ENCODE peak calls at places on chromosomes 16 and 17, in eight cellular contexts. One of them, this sample, is unnamed.
A peak's percentile ranks its signal among the peaks of the same experiment; 100 is the strongest.

GRCh38 chr16:86732621-86733297 is 154.4 kb downstream of the FOXL1 start:
- DNase-seq in fibroblast of villous mesenchyme: peak; percentile 4
- DNase-seq in neuronal stem cell: peak; percentile 46
- DNase-seq in tibial nerve: no peak
- DNase-seq in neural progenitor cell: peak; percentile 81
- DNase-seq in stomach: no peak
- DNase-seq in body of pancreas: no peak
- DNase-seq in pancreas: no peak
- DNase-seq in this sample: no peak

GRCh38 chr16:57178793-57179212 is 7.0 kb downstream of the PSME3IP1 start:
- DNase-seq in fibroblast of villous mesenchyme: peak; percentile 29
- DNase-seq in neuronal stem cell: no peak
- DNase-seq in tibial nerve: no peak
- DNase-seq in neural progenitor cell: peak; percentile 54
- DNase-seq in stomach: no peak
- DNase-seq in body of pancreas: no peak
- DNase-seq in pancreas: no peak
- DNase-seq in this sample: no peak

GRCh38 chr17:44247346-44248219 is 20.4 kb downstream of the SLC4A1 start:
- DNase-seq in fibroblast of villous mesenchyme: peak; percentile 17
- DNase-seq in neuronal stem cell: no peak
- DNase-seq in tibial nerve: no peak
- DNase-seq in neural progenitor cell: no peak
- DNase-seq in stomach: peak; percentile 34
- DNase-seq in body of pancreas: no peak
- DNase-seq in pancreas: no peak
- DNase-seq in this sample: no peak

GRCh38 chr16:19748389-19749110 is 30.5 kb downstream of the IQCK start:
- DNase-seq in fibroblast of villous mesenchyme: peak; percentile 51
- DNase-seq in neuronal stem cell: no peak
- DNase-seq in tibial nerve: no peak
- DNase-seq in neural progenitor cell: no peak
- DNase-seq in stomach: no peak
- DNase-seq in body of pancreas: no peak
- DNase-seq in pancreas: no peak
- DNase-seq in this sample: no peak

GRCh38 chr16:88639231-88640038 is 1.1 kb downstream of the IL17C start:
- DNase-seq in fibroblast of villous mesenchyme: no peak
- DNase-seq in neuronal stem cell: no peak
- DNase-seq in tibial nerve: no peak
- DNase-seq in neural progenitor cell: peak; percentile 59
- DNase-seq in stomach: peak; percentile 76
- DNase-seq in body of pancreas: peak; percentile 70
- DNase-seq in pancreas: no peak
- DNase-seq in this sample: peak; percentile 71

GRCh38 chr17:33086878-33087277 is 95.2 kb downstream of the SPACA3 start:
- DNase-seq in fibroblast of villous mesenchyme: no peak
- DNase-seq in neuronal stem cell: no peak
- DNase-seq in tibial nerve: no peak
- DNase-seq in neural progenitor cell: no peak
- DNase-seq in stomach: no peak
- DNase-seq in body of pancreas: no peak
- DNase-seq in pancreas: no peak
- DNase-seq in this sample: no peak

GRCh38 chr16:82761236-82761635 is 134.5 kb downstream of the CDH13 start:
- DNase-seq in fibroblast of villous mesenchyme: peak; percentile 79
- DNase-seq in neuronal stem cell: no peak
- DNase-seq in tibial nerve: peak; percentile 79
- DNase-seq in neural progenitor cell: no peak
- DNase-seq in stomach: peak; percentile 30
- DNase-seq in body of pancreas: peak; percentile 66
- DNase-seq in pancreas: peak; percentile 61
- DNase-seq in this sample: peak; percentile 38

GRCh38 chr16:25060920-25061319 is 45.8 kb upstream of the ARHGAP17 start:
- DNase-seq in fibroblast of villous mesenchyme: peak; percentile 99
- DNase-seq in neuronal stem cell: no peak
- DNase-seq in tibial nerve: no peak
- DNase-seq in neural progenitor cell: no peak
- DNase-seq in stomach: no peak
- DNase-seq in body of pancreas: no peak
- DNase-seq in pancreas: no peak
- DNase-seq in this sample: no peak

GRCh38 chr17:15409721-15410247 is 57.6 kb downstream of the CDRT4 start:
- DNase-seq in fibroblast of villous mesenchyme: peak; percentile 95
- DNase-seq in neuronal stem cell: no peak
- DNase-seq in tibial nerve: peak; percentile 50
- DNase-seq in neural progenitor cell: no peak
- DNase-seq in stomach: no peak
- DNase-seq in body of pancreas: peak; percentile 27
- DNase-seq in pancreas: no peak
- DNase-seq in this sample: no peak

GRCh38 chr16:25014500-25015147 is 545 bp downstream of the ARHGAP17 start:
- DNase-seq in fibroblast of villous mesenchyme: peak; percentile 63
- DNase-seq in neuronal stem cell: peak; percentile 46
- DNase-seq in tibial nerve: peak; percentile 33
- DNase-seq in neural progenitor cell: peak; percentile 77
- DNase-seq in stomach: peak; percentile 45
- DNase-seq in body of pancreas: peak; percentile 49
- DNase-seq in pancreas: peak; percentile 55
- DNase-seq in this sample: peak; percentile 35

GRCh38 chr17:34382586-34383224 is 19.7 kb upstream of the CCL1 start:
- DNase-seq in fibroblast of villous mesenchyme: no peak
- DNase-seq in neuronal stem cell: no peak
- DNase-seq in tibial nerve: no peak
- DNase-seq in neural progenitor cell: no peak
- DNase-seq in stomach: no peak
- DNase-seq in body of pancreas: no peak
- DNase-seq in pancreas: no peak
- DNase-seq in this sample: no peak

GRCh38 chr17:17750881-17751280 is 69.6 kb downstream of the RAI1 start:
- DNase-seq in fibroblast of villous mesenchyme: no peak
- DNase-seq in neuronal stem cell: no peak
- DNase-seq in tibial nerve: no peak
- DNase-seq in neural progenitor cell: no peak
- DNase-seq in stomach: no peak
- DNase-seq in body of pancreas: no peak
- DNase-seq in pancreas: no peak
- DNase-seq in this sample: no peak

GRCh38 chr17:83146347-83146746 is 66.9 kb downstream of the METRNL start:
- DNase-seq in fibroblast of villous mesenchyme: no peak
- DNase-seq in neuronal stem cell: no peak
- DNase-seq in tibial nerve: no peak
- DNase-seq in neural progenitor cell: no peak
- DNase-seq in stomach: no peak
- DNase-seq in body of pancreas: no peak
- DNase-seq in pancreas: no peak
- DNase-seq in this sample: no peak

GRCh38 chr17:15972497-15972951 is 27.0 kb downstream of the ZSWIM7 start:
- DNase-seq in fibroblast of villous mesenchyme: no peak
- DNase-seq in neuronal stem cell: no peak
- DNase-seq in tibial nerve: no peak
- DNase-seq in neural progenitor cell: no peak
- DNase-seq in stomach: no peak
- DNase-seq in body of pancreas: no peak
- DNase-seq in pancreas: no peak
- DNase-seq in this sample: no peak

GRCh38 chr17:61179316-61179715 is 220.3 kb upstream of the TBX2 start:
- DNase-seq in fibroblast of villous mesenchyme: no peak
- DNase-seq in neuronal stem cell: peak; percentile 54
- DNase-seq in tibial nerve: no peak
- DNase-seq in neural progenitor cell: peak; percentile 81
- DNase-seq in stomach: no peak
- DNase-seq in body of pancreas: no peak
- DNase-seq in pancreas: no peak
- DNase-seq in this sample: no peak

GRCh38 chr16:57516176-57516725 is 20.1 kb downstream of the CCDC102A start:
- DNase-seq in fibroblast of villous mesenchyme: no peak
- DNase-seq in neuronal stem cell: no peak
- DNase-seq in tibial nerve: no peak
- DNase-seq in neural progenitor cell: no peak
- DNase-seq in stomach: no peak
- DNase-seq in body of pancreas: no peak
- DNase-seq in pancreas: no peak
- DNase-seq in this sample: no peak

GRCh38 chr16:11797166-11797956 is at the start of gene ZC3H7A:
- DNase-seq in fibroblast of villous mesenchyme: peak; percentile 98
- DNase-seq in neuronal stem cell: peak; percentile 96
- DNase-seq in tibial nerve: peak; percentile 90
- DNase-seq in neural progenitor cell: peak; percentile 99
- DNase-seq in stomach: peak; percentile 97
- DNase-seq in body of pancreas: peak; percentile 98
- DNase-seq in pancreas: peak; percentile 97
- DNase-seq in this sample: peak; percentile 96

GRCh38 chr17:64128787-64129514 is 993 bp downstream of the ERN1 start:
- DNase-seq in fibroblast of villous mesenchyme: peak; percentile 57
- DNase-seq in neuronal stem cell: no peak
- DNase-seq in tibial nerve: peak; percentile 35
- DNase-seq in neural progenitor cell: no peak
- DNase-seq in stomach: peak; percentile 53
- DNase-seq in body of pancreas: peak; percentile 55
- DNase-seq in pancreas: peak; percentile 53
- DNase-seq in this sample: no peak

GRCh38 chr17:1493291-1493980 is 950 bp upstream of the MYO1C start:
- DNase-seq in fibroblast of villous mesenchyme: no peak
- DNase-seq in neuronal stem cell: no peak
- DNase-seq in tibial nerve: no peak
- DNase-seq in neural progenitor cell: no peak
- DNase-seq in stomach: peak; percentile 53
- DNase-seq in body of pancreas: no peak
- DNase-seq in pancreas: no peak
- DNase-seq in this sample: peak; percentile 50

GRCh38 chr17:53919356-53919755 is 96.6 kb downstream of the KIF2B start:
- DNase-seq in fibroblast of villous mesenchyme: no peak
- DNase-seq in neuronal stem cell: no peak
- DNase-seq in tibial nerve: no peak
- DNase-seq in neural progenitor cell: no peak
- DNase-seq in stomach: no peak
- DNase-seq in body of pancreas: no peak
- DNase-seq in pancreas: no peak
- DNase-seq in this sample: no peak
- H3K4me3 ChIP-seq in fibroblast of villous mesenchyme: no peak overlapping the region
- H3K4me3 ChIP-seq in neuronal stem cell: no peak overlapping the region
- H3K4me3 ChIP-seq in tibial nerve: no peak overlapping the region
- H3K4me3 ChIP-seq in neural progenitor cell: no peak overlapping the region
- H3K4me3 ChIP-seq in stomach: no peak overlapping the region
- H3K4me3 ChIP-seq in body of pancreas: no peak overlapping the region
- H3K4me3 ChIP-seq in pancreas: no peak overlapping the region
- H3K4me3 ChIP-seq in this sample: no peak overlapping the region

DNA sequence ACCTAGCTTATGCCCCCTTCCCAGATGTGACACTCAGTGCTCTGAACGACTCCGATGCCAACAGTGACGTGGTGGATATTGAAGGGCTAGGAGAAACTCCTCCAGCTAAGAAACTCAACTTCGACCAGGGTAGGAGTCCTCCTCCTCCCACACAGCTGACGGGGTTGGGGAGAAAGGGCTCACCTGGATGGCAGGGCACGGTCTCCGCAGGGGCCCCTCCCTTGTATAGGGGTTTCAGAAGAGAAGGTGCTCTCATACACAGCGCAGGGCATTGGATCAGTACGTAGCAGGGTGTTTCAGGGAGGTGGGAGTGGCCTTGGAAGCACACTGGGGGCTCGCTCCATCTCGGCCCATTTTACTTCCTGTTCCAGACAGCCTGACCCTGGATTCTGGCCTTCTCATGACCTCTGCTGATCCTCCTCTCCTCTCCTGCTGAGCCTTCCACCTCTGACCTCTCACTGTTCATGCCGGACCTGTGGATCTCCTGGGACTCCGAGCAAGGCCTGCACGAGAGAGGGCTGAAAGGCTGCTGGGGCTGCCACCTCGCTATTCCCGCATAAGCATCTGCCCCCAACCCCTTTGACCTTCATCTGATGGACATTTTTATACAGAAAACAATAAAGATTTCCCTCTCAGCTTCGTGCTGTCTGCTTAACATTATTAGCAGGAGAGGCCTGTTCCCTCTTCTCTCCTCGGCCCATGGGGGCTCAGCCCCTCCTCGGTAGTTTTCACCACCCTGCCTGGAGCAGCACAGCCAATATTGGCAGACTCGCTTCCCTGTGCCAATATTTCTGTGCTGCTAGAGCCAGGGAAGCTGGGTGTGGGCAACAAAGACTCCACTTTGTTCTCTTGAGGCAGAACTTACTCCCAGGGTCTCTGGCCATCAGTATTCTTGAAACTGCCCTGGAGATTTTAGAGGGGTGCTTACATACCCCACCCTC is 4.7 kb downstream of the RNASEK start:
- DNase-seq in fibroblast of villous mesenchyme: no peak
- DNase-seq in neuronal stem cell: no peak
- DNase-seq in tibial nerve: no peak
- DNase-seq in neural progenitor cell: no peak
- DNase-seq in stomach: no peak
- DNase-seq in body of pancreas: no peak
- DNase-seq in pancreas: no peak
- DNase-seq in this sample: no peak
- H3K4me3 ChIP-seq in fibroblast of villous mesenchyme: no peak overlapping the region
- H3K4me3 ChIP-seq in neuronal stem cell: no peak overlapping the region
- H3K4me3 ChIP-seq in tibial nerve: no peak overlapping the region
- H3K4me3 ChIP-seq in neural progenitor cell: no peak overlapping the region
- H3K4me3 ChIP-seq in stomach: peak overlapping the region; percentile 56
- H3K4me3 ChIP-seq in body of pancreas: no peak overlapping the region
- H3K4me3 ChIP-seq in pancreas: no peak overlapping the region
- H3K4me3 ChIP-seq in this sample: no peak overlapping the region

DNA sequence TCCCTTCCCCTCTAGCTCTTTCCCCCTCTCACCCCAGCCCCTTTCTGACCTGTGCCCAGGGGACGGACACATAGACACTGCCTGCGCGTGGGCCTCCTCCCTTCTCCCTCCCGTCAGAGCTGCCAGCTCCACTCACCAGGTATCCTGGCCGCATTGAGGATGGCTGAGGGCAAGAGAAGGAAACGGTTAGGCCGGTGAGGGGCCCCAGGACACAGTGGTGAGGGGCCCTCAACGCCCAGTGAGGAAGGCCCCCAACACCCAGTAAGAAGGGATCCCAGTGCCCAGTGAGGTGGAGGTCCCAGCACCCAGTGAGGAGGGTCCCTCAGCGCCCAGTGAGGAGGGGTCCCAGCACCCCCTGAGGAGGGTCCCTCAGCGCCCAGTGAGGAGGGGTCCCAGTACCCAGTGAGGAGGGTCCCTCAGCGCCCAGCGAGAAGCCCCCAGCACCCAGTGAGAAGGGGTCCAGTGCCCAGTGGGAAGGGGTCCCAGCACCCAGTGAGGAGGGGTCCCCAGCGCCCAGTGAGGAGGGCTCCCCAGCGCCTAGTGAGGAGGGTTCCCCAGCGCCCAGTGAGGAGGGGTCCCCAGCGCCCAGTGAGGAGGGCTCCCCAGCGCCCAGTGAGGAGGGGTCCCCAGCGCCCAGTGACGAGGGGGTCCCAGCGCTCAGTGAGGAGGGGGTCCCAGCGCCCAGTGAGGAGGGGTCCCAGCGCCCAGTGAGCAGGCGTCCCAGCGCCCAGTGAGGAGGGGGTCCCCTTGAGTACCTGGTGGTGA is 1.1 kb downstream of the PRSS22 start:
- DNase-seq in fibroblast of villous mesenchyme: no peak
- DNase-seq in neuronal stem cell: no peak
- DNase-seq in tibial nerve: no peak
- DNase-seq in neural progenitor cell: no peak
- DNase-seq in stomach: no peak
- DNase-seq in body of pancreas: no peak
- DNase-seq in pancreas: no peak
- DNase-seq in this sample: no peak
- H3K4me3 ChIP-seq in fibroblast of villous mesenchyme: no peak overlapping the region
- H3K4me3 ChIP-seq in neuronal stem cell: no peak overlapping the region
- H3K4me3 ChIP-seq in tibial nerve: no peak overlapping the region
- H3K4me3 ChIP-seq in neural progenitor cell: no peak overlapping the region
- H3K4me3 ChIP-seq in stomach: peak overlapping the region; percentile 45
- H3K4me3 ChIP-seq in body of pancreas: no peak overlapping the region
- H3K4me3 ChIP-seq in pancreas: peak overlapping the region; percentile 42
- H3K4me3 ChIP-seq in this sample: peak overlapping the region; percentile 45

GRCh38 chr17:81130385-81131288 is 34.7 kb upstream of the PVALEF start:
- DNase-seq in fibroblast of villous mesenchyme: no peak
- DNase-seq in neuronal stem cell: peak; percentile 43
- DNase-seq in tibial nerve: no peak
- DNase-seq in neural progenitor cell: peak; percentile 62
- DNase-seq in stomach: no peak
- DNase-seq in body of pancreas: no peak
- DNase-seq in pancreas: no peak
- DNase-seq in this sample: peak; percentile 53
- H3K4me3 ChIP-seq in fibroblast of villous mesenchyme: no peak overlapping the region
- H3K4me3 ChIP-seq in neuronal stem cell: no peak overlapping the region
- H3K4me3 ChIP-seq in tibial nerve: peak overlapping the region; percentile 42
- H3K4me3 ChIP-seq in neural progenitor cell: no peak overlapping the region
- H3K4me3 ChIP-seq in stomach: peak overlapping the region; percentile 23
- H3K4me3 ChIP-seq in body of pancreas: no peak overlapping the region
- H3K4me3 ChIP-seq in pancreas: no peak overlapping the region
- H3K4me3 ChIP-seq in this sample: no peak overlapping the region

This sample was measured in lung.